ENCODE peak calls at places on chromosomes 11 and 22, in four cellular contexts. P is T-helper 2 cell, B is kidney, C is ACHN. H is an unnamed sample.

GRCh38 chr11:123531325-123531724 is 101.3 kb downstream of the GRAMD1B start:
- DNase-seq in B (no peak), P (no peak), C (no peak), H (no peak)

GRCh38 chr11:67032830-67033555 is 10.1 kb downstream of the SYT12 start:
- DNase-seq in C (peak; percentile 65), B (peak; percentile 88), P (no peak), H (peak; percentile 68)

GRCh38 chr11:65790902-65791650 is 4.2 kb downstream of the OVOL1 start:
- DNase-seq in B (peak; percentile 63), P (no peak), C (no peak), H (no peak)

GRCh38 chr11:48052183-48053040 is 72.1 kb downstream of the PTPRJ start:
- DNase-seq in C (peak; percentile 61), B (peak; percentile 92), P (no peak), H (peak; percentile 64)

GRCh38 chr11:108237058-108237481 is 14.2 kb downstream of the ATM start:
- DNase-seq in B (no peak), P (peak; percentile 71), C (no peak), H (no peak)

GRCh38 chr22:35914665-35915476 is 113.8 kb downstream of the RBFOX2 start:
- DNase-seq in P (no peak), B (no peak), C (peak; percentile 92), H (peak; percentile 51)

GRCh38 chr11:120335596-120335927 is 651 bp upstream of the ARHGEF12 start:
- DNase-seq in P (no peak), C (no peak), B (no peak), H (no peak)

GRCh38 chr11:36258730-36259360 is 30.4 kb downstream of the COMMD9 start:
- DNase-seq in C (peak; percentile 62), P (no peak), B (no peak), H (no peak)

GRCh38 chr11:83219095-83219494 is 25.6 kb downstream of the ANKRD42 start:
- DNase-seq in C (peak; percentile 1), P (no peak), B (no peak), H (no peak)

GRCh38 chr11:27116684-27117083 is 76.1 kb downstream of the BBOX1 start:
- DNase-seq in P (no peak), C (no peak), B (no peak), H (peak; percentile 68)

GRCh38 chr11:45145421-45146071 is 893 bp upstream of the PRDM11 start:
- DNase-seq in B (peak; percentile 82), P (no peak), C (no peak), H (no peak)